ENCODE peak calls at places on chromosome 12, in four cellular contexts. K, I, V and Q are unnamed samples.

GRCh38 chr12:13230500-13230899 is 34.0 kb downstream of the EMP1 start:
- DNase-seq in I (no peak), V (no peak), K (no peak), Q (no peak)

GRCh38 chr12:118377005-118377890 is 893 bp downstream of the SUDS3 start:
- DNase-seq in K (no peak), I (no peak), V (no peak), Q (no peak)

GRCh38 chr12:19792028-19792427 is 352.7 kb downstream of the AEBP2 start:
- DNase-seq in V (no peak), I (no peak), K (no peak), Q (no peak)

GRCh38 chr12:58608711-58609110 is 311.6 kb downstream of the LRIG3 start:
- DNase-seq in V (no peak), I (no peak), K (no peak), Q (no peak)

GRCh38 chr12:65891219-65891618 is 66.9 kb downstream of the HMGA2 start:
- DNase-seq in K (no peak), I (no peak), V (no peak), Q (no peak)

GRCh38 chr12:67667276-67668073 is 18.9 kb downstream of the DYRK2 start:
- DNase-seq in V (no peak), I (no peak), K (peak; percentile 86), Q (no peak)

GRCh38 chr12:38289396-38289795 is 27.2 kb upstream of the ALG10B start:
- DNase-seq in V (no peak), I (no peak), K (no peak), Q (no peak)

GRCh38 chr12:51323966-51324895 is at the start of gene BIN2:
- DNase-seq in V (no peak), K (peak; percentile 58), I (no peak), Q (no peak)

GRCh38 chr12:46661161-46661845 is 164.5 kb downstream of the SLC38A4 start:
- DNase-seq in K (peak; percentile 58), V (peak; percentile 17), I (peak; percentile 67), Q (peak; percentile 48)

GRCh38 chr12:11718768-11719253 is 69.3 kb downstream of the ETV6 start:
- DNase-seq in V (no peak), I (peak; percentile 70), K (no peak), Q (peak; percentile 53)

GRCh38 chr12:28222959-28223662 is 32.9 kb downstream of the CCDC91 start:
- DNase-seq in I (no peak), V (no peak), K (no peak), Q (no peak)

GRCh38 chr12:6229823-6230222 is 29.6 kb downstream of the CD9 start:
- DNase-seq in K (peak; percentile 58), V (no peak), I (no peak), Q (no peak)

GRCh38 chr12:78584695-78585094 is 279.9 kb upstream of the SYT1 start:
- DNase-seq in I (no peak), K (no peak), V (peak; percentile 43), Q (no peak)

GRCh38 chr12:117774986-117775775 is 193.6 kb downstream of the KSR2 start:
- DNase-seq in V (no peak), K (no peak), I (no peak), Q (no peak)

GRCh38 chr12:40946612-40947194 is 241.4 kb upstream of the PDZRN4 start:
- DNase-seq in V (no peak), I (peak; percentile 1), K (no peak), Q (no peak)

GRCh38 chr12:27615331-27615891 is 80.8 kb upstream of the REP15 start:
- DNase-seq in K (no peak), I (no peak), V (no peak), Q (peak; percentile 68)

GRCh38 chr12:130104596-130105253 is 57.5 kb upstream of the FZD10 start:
- DNase-seq in K (peak; percentile 26), V (no peak), I (no peak), Q (no peak)

GRCh38 chr12:105393586-105393985 is 63.1 kb downstream of the C12orf75 start:
- DNase-seq in K (no peak), V (no peak), I (no peak), Q (no peak)

GRCh38 chr12:82963961-82964360 is 277.3 kb downstream of the TMTC2 start:
- DNase-seq in K (no peak), I (no peak), V (no peak), Q (no peak)

GRCh38 chr12:39272934-39273770 is 169.8 kb downstream of the KIF21A start:
- DNase-seq in V (peak; percentile 52), K (peak; percentile 39), I (no peak), Q (peak; percentile 54)

GRCh38 chr12:76706099-76706498 is 57.8 kb upstream of the ZDHHC17 start:
- DNase-seq in V (no peak), K (no peak), I (no peak), Q (no peak)

GRCh38 chr12:70661762-70662161 is 24.5 kb upstream of the PTPRB start:
- DNase-seq in K (no peak), I (peak; percentile 78), V (no peak), Q (peak; percentile 60)

GRCh38 chr12:96221391-96221790 is 27.2 kb downstream of the ELK3 start:
- DNase-seq in K (no peak), I (no peak), V (no peak), Q (peak; percentile 55)

GRCh38 chr12:96719671-96720362 is 187.2 kb upstream of the NEDD1 start:
- DNase-seq in V (peak; percentile 19), I (no peak), K (no peak), Q (no peak)

GRCh38 chr12:62925680-62926079 is 9.3 kb downstream of the PPM1H start:
- DNase-seq in I (no peak), V (no peak), K (no peak), Q (no peak)

DNA sequence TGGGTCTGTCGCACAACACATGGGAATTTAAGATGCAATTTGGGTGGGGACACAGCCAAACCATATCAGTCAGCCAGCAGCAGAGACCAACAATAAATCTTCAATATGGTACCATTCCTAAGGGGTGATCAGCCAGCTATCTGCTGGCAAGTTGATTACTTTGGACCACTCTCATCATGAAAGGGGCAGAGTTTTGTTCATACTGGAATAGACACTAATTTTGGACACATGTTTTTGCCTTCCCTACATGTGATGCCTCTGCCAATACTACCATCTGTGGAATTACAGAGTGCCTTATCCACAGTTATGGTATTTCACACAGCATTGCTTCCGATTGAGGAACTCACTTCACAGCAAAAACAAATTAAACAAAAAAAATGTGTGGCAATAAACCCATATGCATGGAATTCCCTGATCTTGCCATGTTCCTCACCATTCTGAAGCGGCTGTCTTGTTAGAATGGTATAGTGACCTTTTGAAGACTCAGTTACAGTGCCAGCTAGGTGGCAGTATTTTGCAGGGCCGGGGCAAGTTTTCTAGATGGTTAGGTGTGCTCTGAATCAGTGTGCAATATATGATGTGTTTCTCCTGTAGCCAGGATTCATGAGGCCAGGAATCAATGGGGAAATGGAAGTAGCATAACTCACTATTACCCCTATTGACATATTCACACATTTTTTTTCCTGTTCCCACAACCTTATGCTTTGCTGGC is 179.0 kb upstream of the IGF1 start:
- DNase-seq in K (peak; percentile 27), I (no peak), V (no peak), Q (no peak)
- TF ChIP-seq CTCF in K (no peak), I (no peak), V (no peak), Q (peak; percentile 40)

GRCh38 chr12:111600296-111600562 is 1.1 kb upstream of the ATXN2 start:
- DNase-seq in I (no peak), V (no peak), K (no peak), Q (no peak)

GRCh38 chr12:111596985-111597730 is 2.0 kb downstream of the ATXN2 start:
- DNase-seq in V (peak; percentile 50), K (peak; percentile 63), I (no peak), Q (no peak)

GRCh38 chr12:111597731-111598636 is 1.1 kb downstream of the ATXN2 start:
- DNase-seq in K (peak; percentile 54), V (peak; percentile 58), I (no peak), Q (no peak)

GRCh38 chr12:111598637-111599458 is at the start of gene ATXN2:
- DNase-seq in V (no peak), I (no peak), K (peak; percentile 71), Q (no peak)

GRCh38 chr12:111599459-111600295 is 562 bp upstream of the ATXN2 start:
- DNase-seq in V (peak; percentile 95), I (peak; percentile 62), K (peak; percentile 93), Q (peak; percentile 80)
- TF ChIP-seq CTCF in V (no peak), I (no peak), K (no peak), Q (peak; percentile 11)

GRCh38 chr12:101670007-101670671 is 27.3 kb upstream of the CHPT1 start:
- DNase-seq in K (peak; percentile 36), V (peak; percentile 45), I (peak; percentile 23), Q (peak; percentile 12)
- TF ChIP-seq CTCF in K (peak; percentile 62), V (peak; percentile 48), I (peak; percentile 42), Q (peak; percentile 78)

GRCh38 chr12:103399986-103400385 is 95.8 kb downstream of the C12orf42 start:
- DNase-seq in V (no peak), I (no peak), K (no peak), Q (no peak)
- TF ChIP-seq CTCF in V (no peak), I (no peak), K (no peak), Q (no peak)

GRCh38 chr12:74847169-74847568 is 309.5 kb downstream of the ATXN7L3B start:
- DNase-seq in I (no peak), K (no peak), V (peak; percentile 16), Q (peak; percentile 43)

GRCh38 chr12:74846116-74846515 is 308.5 kb downstream of the ATXN7L3B start:
- DNase-seq in V (no peak), I (no peak), K (no peak), Q (no peak)

DNA sequence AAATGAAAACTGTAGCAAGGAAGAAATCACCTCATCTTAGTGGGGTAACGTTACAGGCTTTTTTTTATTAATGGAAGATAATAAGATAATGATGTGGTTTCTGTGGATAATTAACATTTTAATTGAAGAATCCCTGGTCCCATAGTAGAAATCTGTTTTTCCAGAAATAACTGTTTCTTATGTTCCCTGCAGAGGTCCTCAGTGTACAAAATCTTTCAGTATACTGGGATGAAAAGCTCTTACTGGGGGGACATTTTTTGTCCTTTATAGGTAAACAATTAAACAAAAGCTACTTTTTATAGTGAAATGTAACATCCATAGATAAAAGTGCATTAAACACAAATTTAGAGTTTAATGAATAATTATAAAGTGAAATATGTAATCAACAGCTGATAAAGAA is 312.2 kb downstream of the ATXN7L3B start:
- DNase-seq in I (no peak), V (no peak), K (no peak), Q (no peak)
- TF ChIP-seq CTCF in I (no peak), V (peak; percentile 23), K (no peak), Q (peak; percentile 17)

DNA sequence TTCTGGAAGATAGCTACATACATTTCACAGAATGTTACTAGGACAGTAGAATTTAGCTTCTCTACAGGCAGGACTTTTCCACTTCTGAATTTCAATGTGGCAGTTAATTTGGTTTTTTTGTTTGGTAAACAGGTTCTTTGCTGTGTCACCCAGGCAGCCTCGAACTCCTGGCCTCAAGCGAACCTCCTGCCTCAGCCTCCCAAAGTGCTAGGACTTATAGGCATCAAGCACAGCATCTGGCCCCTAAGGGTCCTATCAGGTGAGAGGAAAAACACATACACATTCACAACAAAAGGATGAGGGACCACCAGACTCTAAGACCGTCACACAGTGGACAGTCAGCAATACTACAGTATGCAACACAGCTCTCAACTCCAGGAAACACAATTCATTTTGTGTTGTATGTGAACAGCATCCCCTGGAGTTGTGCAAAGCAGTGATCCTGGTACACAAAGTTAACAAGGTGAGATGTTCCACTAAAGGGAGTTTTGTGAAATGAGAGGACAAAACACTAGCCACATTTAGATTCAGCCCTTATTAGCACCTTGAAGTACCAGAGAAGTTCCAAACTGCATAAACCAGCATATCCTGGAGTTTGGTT is 6.9 kb downstream of the ATP2B1 start:
- DNase-seq in V (no peak), K (no peak), I (no peak), Q (no peak)
- TF ChIP-seq CTCF in V (no peak), K (no peak), I (no peak), Q (peak; percentile 2)